ENCODE peak calls at places on chromosomes 4 and X, in five cellular contexts. J is SW480; B is RWPE1; E is activated CD8-positive, alpha-beta memory T cell treated with anti-CD3 and anti-CD28 coated beads for 48 hours; I is AG08396. K is an unnamed sample.

GRCh38 chrX:107288676-107289075 is 82.3 kb downstream of the DNAAF6 start:
- DNase-seq in J (no peak), B (no peak), E (no peak), I (no peak), K (no peak)

GRCh38 chrX:68534696-68535095 is 35.8 kb downstream of the YIPF6 start:
- DNase-seq in J (no peak), B (no peak), E (no peak), I (no peak), K (no peak)

GRCh38 chrX:134460861-134461218 is 875 bp downstream of the HPRT1 start:
- DNase-seq in J (peak; percentile 47), B (no peak), E (no peak), I (no peak), K (peak; percentile 3)

GRCh38 chr4:125677665-125678307 is 363.0 kb downstream of the FAT4 start:
- DNase-seq in J (no peak), B (no peak), E (no peak), I (no peak), K (no peak)

GRCh38 chr4:48968814-48969213 is 17.3 kb upstream of the CWH43 start:
- DNase-seq in J (peak; percentile 18), B (peak; percentile 73), E (no peak), I (peak; percentile 48), K (no peak)

GRCh38 chrX:121301822-121302221 is 254.4 kb downstream of the GLUD2 start:
- DNase-seq in J (no peak), B (no peak), E (no peak), I (no peak), K (no peak)

GRCh38 chr4:103996637-103997036 is 276.9 kb upstream of the TACR3 start:
- DNase-seq in J (peak; percentile 77), B (peak; percentile 88), E (no peak), I (peak; percentile 4), K (peak; percentile 90)

GRCh38 chrX:65644621-65645287 is 22.7 kb upstream of the MSN start:
- DNase-seq in J (peak; percentile 34), B (peak; percentile 80), E (no peak), I (peak; percentile 82), K (peak; percentile 63)

GRCh38 chr4:8407756-8408155 is 32.8 kb downstream of the ACOX3 start:
- DNase-seq in J (no peak), B (no peak), E (no peak), I (no peak), K (no peak)

GRCh38 chrX:23503835-23504539 is 163.3 kb upstream of the PRDX4 start:
- DNase-seq in J (peak; percentile 83), B (peak; percentile 80), E (no peak), I (peak; percentile 10), K (peak; percentile 83)

GRCh38 chr4:59054110-59054509 is 1943.9 kb upstream of the IGFBP7 start:
- DNase-seq in J (no peak), B (no peak), E (no peak), I (no peak), K (no peak)

GRCh38 chr4:55378617-55379467 is 16.9 kb upstream of the TMEM165 start:
- DNase-seq in J (peak; percentile 18), B (no peak), E (no peak), I (no peak), K (no peak)

GRCh38 chrX:115894087-115894486 is 276.5 kb upstream of the AGTR2 start:
- DNase-seq in J (peak; percentile 21), B (no peak), E (no peak), I (peak; percentile 48), K (peak; percentile 28)

GRCh38 chrX:31706456-31706855 is 634.6 kb upstream of the FTHL17 start:
- DNase-seq in J (no peak), B (no peak), E (no peak), I (no peak), K (no peak)

GRCh38 chrX:109345866-109346265 is 136.0 kb downstream of the GUCY2F start:
- DNase-seq in J (no peak), B (no peak), E (no peak), I (no peak), K (no peak)

GRCh38 chr4:87068591-87069021 is 133.8 kb downstream of the AFF1 start:
- DNase-seq in J (no peak), B (no peak), E (no peak), I (no peak), K (no peak)

GRCh38 chr4:187302456-187302855 is 578.8 kb upstream of the FAT1 start:
- DNase-seq in J (no peak), B (no peak), E (no peak), I (peak; percentile 24), K (no peak)

GRCh38 chrX:40174594-40175415 is 77.0 kb upstream of the BCOR start:
- DNase-seq in J (peak; percentile 62), B (no peak), E (no peak), I (peak; percentile 72), K (peak; percentile 33)

GRCh38 chr4:184441461-184442392 is 32.6 kb downstream of the IRF2 start:
- DNase-seq in J (no peak), B (no peak), E (no peak), I (peak; percentile 45), K (no peak)

GRCh38 chr4:105145913-105146285 is 777 bp upstream of the TET2 start:
- DNase-seq in J (peak; percentile 14), B (no peak), E (no peak), I (no peak), K (peak; percentile 6)